ENCODE peak calls at places on chromosomes 2 and 18, in six cellular contexts. L is H9, K is mesenchymal stem cell, R is IMR-90, D is H1, I is neuronal stem cell. H is an unnamed sample.
A peak's percentile ranks its signal among the peaks of the same experiment; 100 is the strongest.

GRCh38 chr2:182447843-182448242 is 21.0 kb upstream of the PDE1A start:
- DNase-seq in L (no peak), K (peak; percentile 75), R (peak; percentile 80), D (no peak), I (no peak), H (peak; percentile 87)

GRCh38 chr2:103445356-103445755 is 683.5 kb downstream of the TMEM182 start:
- DNase-seq in L (no peak), K (no peak), R (no peak), D (no peak), I (no peak), H (peak; percentile 33)

GRCh38 chr18:63365909-63366269 is 1.1 kb downstream of the KDSR start:
- DNase-seq in L (no peak), K (no peak), R (peak; percentile 6), D (no peak), I (peak; percentile 1), H (no peak)

GRCh38 chr2:46942143-46942526 is 26.5 kb upstream of the MCFD2 start:
- DNase-seq in L (no peak), K (peak; percentile 54), R (no peak), D (no peak), I (no peak), H (no peak)

GRCh38 chr2:6776125-6776524 is 89.6 kb downstream of the CMPK2 start:
- DNase-seq in L (no peak), K (no peak), R (no peak), D (no peak), I (no peak), H (no peak)

GRCh38 chr2:203533696-203534471 is 1.2 kb downstream of the RAPH1 start:
- DNase-seq in L (no peak), K (peak; percentile 78), R (peak; percentile 78), D (no peak), I (peak; percentile 9), H (peak; percentile 49)

GRCh38 chr2:40352321-40353099 is 99.4 kb downstream of the SLC8A1 start:
- DNase-seq in L (no peak), K (no peak), R (peak; percentile 46), D (no peak), I (no peak), H (no peak)

GRCh38 chr2:145386973-145387372 is 867.1 kb upstream of the ZEB2 start:
- DNase-seq in L (no peak), K (no peak), R (no peak), D (no peak), I (no peak), H (no peak)

GRCh38 chr2:126657636-126658315 is 1.8 kb downstream of the GYPC start:
- DNase-seq in L (peak; percentile 83), K (peak; percentile 99), R (peak; percentile 99), D (peak; percentile 38), I (peak; percentile 49), H (peak; percentile 96)

GRCh38 chr2:217568289-217568985 is 434.4 kb downstream of the TNS1 start:
- DNase-seq in L (no peak), K (peak; percentile 73), R (peak; percentile 45), D (no peak), I (no peak), H (no peak)

GRCh38 chr18:78780719-78781600 is 198.7 kb upstream of the SALL3 start:
- DNase-seq in L (peak; percentile 33), K (no peak), R (no peak), D (no peak), I (no peak), H (no peak)

GRCh38 chr2:210955591-210955990 is 399.2 kb downstream of the CPS1 start:
- DNase-seq in L (no peak), K (peak; percentile 71), R (peak; percentile 46), D (no peak), I (no peak), H (peak; percentile 60)

GRCh38 chr2:28311660-28312249 is 80.9 kb upstream of the FOSL2 start:
- DNase-seq in L (no peak), K (no peak), R (no peak), D (no peak), I (no peak), H (no peak)

GRCh38 chr2:39247512-39247911 is 3.7 kb upstream of the CDKL4 start:
- DNase-seq in L (no peak), K (no peak), R (no peak), D (no peak), I (no peak), H (no peak)

GRCh38 chr18:62877448-62878221 is 162.3 kb downstream of the PHLPP1 start:
- DNase-seq in L (peak; percentile 42), K (peak; percentile 47), R (peak; percentile 65), D (peak; percentile 63), I (peak; percentile 61), H (peak; percentile 96)

GRCh38 chr18:54004828-54005227 is 219.6 kb downstream of the MBD2 start:
- DNase-seq in L (peak; percentile 61), K (no peak), R (no peak), D (no peak), I (no peak), H (peak; percentile 50)

GRCh38 chr2:123971564-123972318 is 53.3 kb upstream of the CNTNAP5 start:
- DNase-seq in L (no peak), K (no peak), R (no peak), D (no peak), I (no peak), H (no peak)

GRCh38 chr2:130762910-130763385 is 7.6 kb downstream of the AMER3 start:
- DNase-seq in L (peak; percentile 24), K (no peak), R (no peak), D (no peak), I (no peak), H (no peak)

GRCh38 chr2:70921031-70921430 is 14.7 kb upstream of the ATP6V1B1 start:
- DNase-seq in L (peak; percentile 17), K (no peak), R (no peak), D (no peak), I (no peak), H (no peak)

GRCh38 chr2:170917219-170917851 is 11.7 kb upstream of the GORASP2 start:
- DNase-seq in L (peak; percentile 96), K (peak; percentile 8), R (no peak), D (no peak), I (no peak), H (peak; percentile 65)
- H3K18ac ChIP-seq in L (no peak overlapping the region), K (no peak overlapping the region), R (no peak overlapping the region), D (no peak overlapping the region), I (peak overlapping the region; percentile 12), H (no peak overlapping the region)

GRCh38 chr18:58139627-58140026 is 95.6 kb downstream of the NEDD4L start:
- DNase-seq in L (no peak), K (no peak), R (no peak), D (no peak), I (no peak), H (peak; percentile 25)
- H3K18ac ChIP-seq in L (no peak overlapping the region), K (peak overlapping the region; percentile 61), R (no peak overlapping the region), D (no peak overlapping the region), I (no peak overlapping the region), H (no peak overlapping the region)

GRCh38 chr2:72496479-72496878 is 329.4 kb downstream of the EXOC6B start:
- DNase-seq in L (no peak), K (no peak), R (no peak), D (no peak), I (no peak), H (no peak)

GRCh38 chr2:72494392-72494791 is 331.4 kb downstream of the EXOC6B start:
- DNase-seq in L (no peak), K (no peak), R (peak; percentile 35), D (no peak), I (no peak), H (no peak)

DNA sequence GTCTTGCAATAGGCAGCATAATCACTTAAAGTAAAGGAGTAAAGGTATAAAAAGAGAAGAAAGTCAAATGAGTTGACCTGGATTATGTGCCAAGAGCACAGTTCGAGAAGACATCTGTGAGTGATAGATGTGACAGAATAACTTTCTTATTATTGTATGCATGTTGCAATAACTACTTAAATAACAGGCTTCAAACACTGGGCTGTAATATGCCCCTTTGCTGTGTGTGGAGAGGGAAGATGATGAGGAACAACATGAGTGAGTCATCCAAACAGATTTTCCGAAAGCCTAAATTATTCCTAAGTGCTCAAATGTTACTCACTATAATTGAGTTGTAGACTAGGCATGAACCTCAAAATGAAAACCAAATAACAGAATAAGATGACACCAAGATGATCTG is 328.1 kb downstream of the EXOC6B start:
- DNase-seq in L (no peak), K (peak; percentile 45), R (peak; percentile 52), D (no peak), I (no peak), H (no peak)
- H3K18ac ChIP-seq in L (no peak overlapping the region), K (no peak overlapping the region), R (no peak overlapping the region), D (no peak overlapping the region), I (no peak overlapping the region), H (no peak overlapping the region)

GRCh38 chr2:137964066-137964858 is at the start of gene HNMT:
- DNase-seq in L (peak; percentile 52), K (peak; percentile 92), R (peak; percentile 55), D (no peak), I (peak; percentile 33), H (peak; percentile 90)

GRCh38 chr2:137967042-137967441 is 2.8 kb downstream of the HNMT start:
- DNase-seq in L (no peak), K (no peak), R (no peak), D (no peak), I (no peak), H (no peak)

GRCh38 chr2:137966043-137966442 is 1.8 kb downstream of the HNMT start:
- DNase-seq in L (no peak), K (no peak), R (no peak), D (no peak), I (no peak), H (no peak)

GRCh38 chr2:137963535-137964065 is 673 bp upstream of the HNMT start:
- DNase-seq in L (no peak), K (no peak), R (no peak), D (no peak), I (no peak), H (no peak)

DNA sequence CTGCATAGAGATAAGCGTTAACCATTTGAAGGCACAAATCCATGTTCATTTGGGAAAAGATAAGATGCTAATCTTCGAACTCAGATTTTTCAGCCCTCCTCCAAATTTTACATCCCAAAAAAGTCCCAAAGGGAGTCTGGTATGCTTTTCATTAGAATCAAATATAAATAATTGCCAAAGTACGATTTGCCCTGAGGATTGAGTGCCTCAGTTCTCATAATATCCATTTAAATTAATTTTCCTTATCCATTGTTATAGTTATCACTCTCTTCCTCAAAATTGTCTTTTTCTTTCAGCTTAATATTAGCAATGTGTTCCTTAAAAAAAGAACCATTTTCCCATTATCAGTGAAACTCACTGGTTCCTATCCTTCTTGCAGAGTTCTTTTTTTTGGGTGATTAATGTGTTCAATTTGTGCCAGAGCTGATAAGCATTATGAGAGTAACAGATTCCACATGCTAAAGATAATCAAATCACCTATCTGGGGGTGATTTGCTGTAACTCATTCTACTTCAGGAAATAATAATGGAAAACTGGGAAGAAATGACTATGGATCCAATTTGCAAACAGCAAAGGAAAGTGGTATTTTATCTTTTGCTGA is 686 bp downstream of the HNMT start:
- DNase-seq in L (no peak), K (no peak), R (no peak), D (no peak), I (no peak), H (no peak)
- H3K18ac ChIP-seq in L (peak overlapping the region; percentile 63), K (peak overlapping the region; percentile 95), R (peak overlapping the region; percentile 100), D (peak overlapping the region; percentile 17), I (peak overlapping the region; percentile 86), H (no peak overlapping the region)

GRCh38 chr2:132417430-132418035 is 928 bp downstream of the GPR39 start:
- DNase-seq in L (no peak), K (no peak), R (no peak), D (no peak), I (no peak), H (no peak)
- H3K18ac ChIP-seq in L (no peak overlapping the region), K (peak overlapping the region; percentile 92), R (no peak overlapping the region), D (no peak overlapping the region), I (peak overlapping the region; percentile 48), H (no peak overlapping the region)